ENCODE peak calls at places on chromosomes 2 and 18, in seven cellular contexts. S is IMR-90, Y is HepG2, G is A549, A is H1, D is K562, L is GM12878. H is an unnamed sample.

GRCh38 chr2:29611850-29612249 is 309.5 kb downstream of the ALK start:
- DNase-seq in S (no peak), Y (no peak), G (no peak), A (no peak), D (no peak), L (no peak), H (no peak)

GRCh38 chr2:19881221-19881620 is 20.6 kb downstream of the TTC32 start:
- DNase-seq in S (no peak), Y (no peak), G (no peak), A (no peak), D (no peak), L (no peak), H (no peak)

GRCh38 chr2:1266311-1266710 is 147.0 kb upstream of the TPO start:
- DNase-seq in S (no peak), Y (no peak), G (no peak), A (no peak), D (no peak), L (no peak), H (no peak)

GRCh38 chr2:12824304-12824761 is 107.6 kb downstream of the TRIB2 start:
- DNase-seq in S (peak), Y (no peak), G (no peak), A (no peak), D (no peak), L (no peak), H (no peak)

GRCh38 chr2:219571311-219572236 is at the start of gene OBSL1:
- DNase-seq in S (peak), Y (peak), G (peak), A (peak), D (peak), L (no peak), H (peak)

GRCh38 chr2:134917219-134917957 is 1.2 kb upstream of the CCNT2 start:
- DNase-seq in S (no peak), Y (peak), G (peak), A (no peak), D (no peak), L (no peak), H (no peak)

GRCh38 chr2:29293830-29294438 is 178.7 kb downstream of the CLIP4 start:
- DNase-seq in S (peak), Y (peak), G (peak), A (peak), D (peak), L (no peak), H (no peak)

GRCh38 chr18:58603365-58604067 is 25.4 kb downstream of the ALPK2 start:
- DNase-seq in S (peak), Y (no peak), G (no peak), A (no peak), D (no peak), L (no peak), H (no peak)

GRCh38 chr2:146986161-146986560 is 858.7 kb upstream of the ACVR2A start:
- DNase-seq in S (no peak), Y (no peak), G (no peak), A (no peak), D (no peak), L (peak), H (no peak)

GRCh38 chr2:148982282-148982681 is 56.2 kb upstream of the LYPD6B start:
- DNase-seq in S (no peak), Y (no peak), G (no peak), A (no peak), D (no peak), L (no peak), H (no peak)

GRCh38 chr2:239630618-239631286 is 229.9 kb upstream of the HDAC4 start:
- DNase-seq in S (peak), Y (no peak), G (peak), A (no peak), D (no peak), L (no peak), H (no peak)

GRCh38 chr2:30230479-30230854 is 867 bp upstream of the LBH start:
- DNase-seq in S (peak), Y (no peak), G (no peak), A (peak), D (peak), L (no peak), H (peak)

GRCh38 chr2:8486141-8486540 is 195.7 kb upstream of the ID2 start:
- DNase-seq in S (no peak), Y (no peak), G (no peak), A (no peak), D (no peak), L (no peak), H (no peak)

GRCh38 chr2:201130524-201131186 is 14.7 kb downstream of the CFLAR start:
- DNase-seq in S (peak), Y (no peak), G (peak), A (no peak), D (no peak), L (no peak), H (no peak)

GRCh38 chr18:58525517-58525916 is 103.4 kb downstream of the ALPK2 start:
- DNase-seq in S (peak), Y (no peak), G (no peak), A (no peak), D (no peak), L (peak), H (no peak)

GRCh38 chr2:24076849-24077534 is 866 bp upstream of the SF3B6 start:
- DNase-seq in S (no peak), Y (no peak), G (no peak), A (no peak), D (no peak), L (no peak), H (peak)

GRCh38 chr2:212726403-212726802 is 187.8 kb upstream of the ERBB4 start:
- DNase-seq in S (no peak), Y (no peak), G (no peak), A (no peak), D (no peak), L (no peak), H (no peak)

GRCh38 chr2:18362696-18363095 is 197.8 kb downstream of the RDH14 start:
- DNase-seq in S (peak), Y (no peak), G (no peak), A (no peak), D (no peak), L (no peak), H (no peak)

GRCh38 chr18:25420091-25420490 is 68.1 kb upstream of the ZNF521 start:
- DNase-seq in S (no peak), Y (no peak), G (no peak), A (no peak), D (no peak), L (no peak), H (no peak)

GRCh38 chr2:174753038-174753633 is 11.1 kb downstream of the CHRNA1 start:
- DNase-seq in S (no peak), Y (no peak), G (no peak), A (no peak), D (no peak), L (peak), H (no peak)

GRCh38 chr2:204972606-204973336 is 427.5 kb downstream of the PARD3B start:
- DNase-seq in S (peak), Y (no peak), G (no peak), A (no peak), D (no peak), L (no peak), H (no peak)

GRCh38 chr2:97701186-97701585 is 12.2 kb upstream of the ZAP70 start:
- DNase-seq in S (no peak), Y (no peak), G (no peak), A (peak), D (no peak), L (no peak), H (no peak)

GRCh38 chr2:94622113-94622618 is 249.1 kb upstream of the TEKT4 start:
- DNase-seq in S (no peak), Y (no peak), G (no peak), A (no peak), D (no peak), L (no peak), H (peak)

GRCh38 chr2:148643421-148643820 is 1.1 kb upstream of the EPC2 start:
- DNase-seq in S (no peak), Y (no peak), G (no peak), A (no peak), D (no peak), L (peak), H (no peak)

GRCh38 chr2:22377251-22377650 is 1007.7 kb upstream of the KLHL29 start:
- DNase-seq in S (no peak), Y (no peak), G (no peak), A (no peak), D (no peak), L (no peak), H (no peak)

GRCh38 chr18:30992231-30992630 is 50.3 kb downstream of the DSC3 start:
- DNase-seq in S (no peak), Y (no peak), G (no peak), A (no peak), D (no peak), L (no peak), H (no peak)

GRCh38 chr2:232789067-232789466 is 12.7 kb upstream of the KCNJ13 start:
- DNase-seq in S (no peak), Y (no peak), G (no peak), A (no peak), D (no peak), L (no peak), H (no peak)

GRCh38 chr2:184598313-184599053 is at the start of gene ZNF804A:
- DNase-seq in S (peak), Y (no peak), G (no peak), A (peak), D (peak), L (peak), H (peak)

GRCh38 chr2:175181104-175181876 is at the start of gene ATP5MC3:
- DNase-seq in S (peak), Y (peak), G (peak), A (peak), D (peak), L (peak), H (peak)

GRCh38 chr18:76923485-76924085 is 101.2 kb downstream of the ZNF236 start:
- DNase-seq in S (peak), Y (peak), G (peak), A (peak), D (peak), L (no peak), H (peak)

GRCh38 chr18:65725421-65726050 is 25.3 kb upstream of the CDH7 start:
- DNase-seq in S (no peak), Y (peak), G (peak), A (peak), D (no peak), L (no peak), H (peak)

GRCh38 chr2:117091026-117091425 is 723.5 kb upstream of the DDX18 start:
- DNase-seq in S (no peak), Y (no peak), G (no peak), A (no peak), D (no peak), L (no peak), H (no peak)

GRCh38 chr2:41222593-41222992 is 770.7 kb upstream of the SLC8A1 start:
- DNase-seq in S (no peak), Y (no peak), G (no peak), A (no peak), D (no peak), L (no peak), H (no peak)

GRCh38 chr18:47549141-47549540 is 297.7 kb upstream of the SKOR2 start:
- DNase-seq in S (no peak), Y (no peak), G (no peak), A (no peak), D (no peak), L (no peak), H (no peak)

GRCh38 chr2:130336150-130336876 is 6.4 kb upstream of the IMP4 start:
- DNase-seq in S (no peak), Y (peak), G (peak), A (peak), D (no peak), L (no peak), H (peak)
- TF ChIP-seq RFX5 in S (no peak), Y (no peak), G (no peak), A (no peak), D (no peak), L (no peak), H (no peak)

DNA sequence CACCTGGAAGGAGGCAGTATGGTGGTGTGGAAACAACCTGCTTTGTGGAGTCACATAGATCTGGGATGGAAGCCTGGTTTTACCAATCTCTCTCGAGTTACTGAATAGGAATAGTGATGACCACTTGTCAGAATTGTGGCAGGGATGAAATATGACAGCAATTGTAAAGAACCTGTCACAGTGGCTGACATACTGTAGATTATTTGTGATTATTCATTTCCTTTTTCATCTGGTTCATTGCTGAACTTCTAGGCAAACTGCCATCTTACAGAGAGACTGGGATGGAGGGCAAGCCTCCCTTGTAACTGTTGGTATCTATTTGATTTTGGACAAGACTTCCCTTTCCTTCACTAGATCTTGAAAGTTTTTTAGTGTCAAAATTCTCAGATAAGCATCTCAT is 42.0 kb downstream of the FMNL2 start:
- DNase-seq in S (no peak), Y (no peak), G (no peak), A (no peak), D (no peak), L (no peak), H (no peak)
- TF ChIP-seq RFX5 in S (no peak), Y (no peak), G (no peak), A (no peak), D (no peak), L (no peak), H (no peak)

GRCh38 chr2:100962366-100963025 is 39.6 kb upstream of the RPL31 start:
- DNase-seq in S (no peak), Y (no peak), G (no peak), A (no peak), D (no peak), L (no peak), H (no peak)

GRCh38 chr2:100964706-100965269 is 37.3 kb upstream of the RPL31 start:
- DNase-seq in S (no peak), Y (no peak), G (no peak), A (no peak), D (no peak), L (no peak), H (no peak)

GRCh38 chr2:100960688-100961087 is 41.4 kb upstream of the RPL31 start:
- DNase-seq in S (no peak), Y (no peak), G (no peak), A (no peak), D (no peak), L (no peak), H (no peak)

GRCh38 chr2:100964222-100964621 is 37.9 kb upstream of the RPL31 start:
- DNase-seq in S (no peak), Y (no peak), G (no peak), A (no peak), D (no peak), L (no peak), H (no peak)

GRCh38 chr2:100963026-100963375 is 39.1 kb upstream of the RPL31 start:
- DNase-seq in S (no peak), Y (no peak), G (no peak), A (no peak), D (no peak), L (no peak), H (no peak)
- TF ChIP-seq RFX5 in S (no peak), Y (no peak), G (no peak), A (no peak), D (no peak), L (no peak), H (no peak)

GRCh38 chr2:192190474-192190873 is 4.3 kb downstream of the TMEFF2 start:
- DNase-seq in S (peak), Y (peak), G (peak), A (no peak), D (no peak), L (no peak), H (peak)
- TF ChIP-seq RFX5 in S (no peak), Y (no peak), G (no peak), A (no peak), D (no peak), L (no peak), H (no peak)

H was measured in SK-N-SH.